ENCODE peak calls at places on chromosomes 12 and 14, in six cellular contexts. One of them, this sample, is unnamed.

GRCh38 chr12:91023326-91024004 is 18.7 kb upstream of the EPYC start:
- DNase-seq in stomach: no peak
- DNase-seq in hepatocyte: no peak
- DNase-seq in heart left ventricle: no peak
- DNase-seq in uterus: no peak
- DNase-seq in heart right ventricle: no peak
- DNase-seq in this sample: no peak

GRCh38 chr14:85576161-85576560 is 46.2 kb downstream of the FLRT2 start:
- DNase-seq in stomach: no peak
- DNase-seq in heart right ventricle: no peak
- DNase-seq in heart left ventricle: no peak
- DNase-seq in uterus: no peak
- DNase-seq in hepatocyte: no peak
- DNase-seq in this sample: no peak

GRCh38 chr12:59444932-59445331 is 150.9 kb upstream of the SLC16A7 start:
- DNase-seq in hepatocyte: no peak
- DNase-seq in heart right ventricle: no peak
- DNase-seq in heart left ventricle: no peak
- DNase-seq in stomach: no peak
- DNase-seq in uterus: no peak
- DNase-seq in this sample: no peak

GRCh38 chr12:21656931-21657335 is 709 bp downstream of the LDHB start:
- DNase-seq in stomach: peak
- DNase-seq in hepatocyte: peak
- DNase-seq in heart left ventricle: peak
- DNase-seq in heart right ventricle: no peak
- DNase-seq in uterus: peak
- DNase-seq in this sample: no peak

GRCh38 chr14:101591121-101591520 is 29.8 kb downstream of the DIO3 start:
- DNase-seq in heart left ventricle: no peak
- DNase-seq in stomach: peak
- DNase-seq in heart right ventricle: no peak
- DNase-seq in hepatocyte: no peak
- DNase-seq in uterus: no peak
- DNase-seq in this sample: no peak

GRCh38 chr14:50559990-50560928 is at the start of gene ATL1:
- DNase-seq in heart left ventricle: peak
- DNase-seq in hepatocyte: peak
- DNase-seq in stomach: peak
- DNase-seq in heart right ventricle: peak
- DNase-seq in uterus: peak
- DNase-seq in this sample: peak

GRCh38 chr14:105879867-105880561 is 353.6 kb downstream of the TMEM121 start:
- DNase-seq in heart left ventricle: peak
- DNase-seq in heart right ventricle: peak
- DNase-seq in hepatocyte: no peak
- DNase-seq in uterus: peak
- DNase-seq in stomach: peak
- DNase-seq in this sample: peak

GRCh38 chr12:27975222-27976136 is 2.9 kb upstream of the PTHLH start:
- DNase-seq in heart left ventricle: no peak
- DNase-seq in uterus: no peak
- DNase-seq in hepatocyte: peak
- DNase-seq in heart right ventricle: peak
- DNase-seq in stomach: no peak
- DNase-seq in this sample: no peak

GRCh38 chr14:100711493-100711892 is 15.2 kb upstream of the DLK1 start:
- DNase-seq in hepatocyte: no peak
- DNase-seq in uterus: no peak
- DNase-seq in stomach: no peak
- DNase-seq in heart left ventricle: no peak
- DNase-seq in heart right ventricle: peak
- DNase-seq in this sample: no peak

DNA sequence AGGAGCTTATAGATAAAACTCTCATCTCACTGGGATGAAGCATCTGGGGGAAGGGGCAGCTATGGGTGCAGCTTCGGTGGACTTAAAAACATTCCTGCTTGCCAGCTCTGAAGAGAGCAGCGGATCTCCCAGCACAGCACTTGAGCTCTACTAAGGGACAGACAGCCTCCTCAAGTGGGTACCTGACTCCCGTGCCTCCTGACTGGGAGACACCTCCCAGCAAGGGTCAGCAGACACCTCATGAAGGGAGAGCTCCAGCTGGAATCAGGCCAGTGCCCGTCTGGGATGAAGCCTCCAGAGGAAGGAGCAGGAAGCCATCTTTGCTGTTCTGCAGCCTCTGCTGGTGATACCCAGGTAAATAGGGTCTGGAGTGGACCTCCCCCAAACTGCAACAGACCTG is 345.2 kb upstream of the SYT1 start:
- DNase-seq in heart right ventricle: no peak
- DNase-seq in heart left ventricle: no peak
- DNase-seq in hepatocyte: no peak
- DNase-seq in uterus: no peak
- DNase-seq in stomach: no peak
- DNase-seq in this sample: no peak
- H3K27ac ChIP-seq in heart right ventricle: no peak
- H3K27ac ChIP-seq in heart left ventricle: no peak
- H3K27ac ChIP-seq in hepatocyte: no peak
- H3K27ac ChIP-seq in uterus: no peak
- H3K27ac ChIP-seq in stomach: no peak
- H3K27ac ChIP-seq in this sample: no peak

GRCh38 chr12:113246478-113247122 is 25.3 kb downstream of the TPCN1 start:
- DNase-seq in heart right ventricle: peak
- DNase-seq in heart left ventricle: no peak
- DNase-seq in hepatocyte: peak
- DNase-seq in uterus: no peak
- DNase-seq in stomach: peak
- DNase-seq in this sample: no peak

GRCh38 chr12:113248046-113248825 is 27.0 kb downstream of the TPCN1 start:
- DNase-seq in heart left ventricle: no peak
- DNase-seq in heart right ventricle: no peak
- DNase-seq in hepatocyte: no peak
- DNase-seq in uterus: no peak
- DNase-seq in stomach: no peak
- DNase-seq in this sample: no peak

GRCh38 chr12:113248842-113249435 is 27.7 kb downstream of the TPCN1 start:
- DNase-seq in heart right ventricle: no peak
- DNase-seq in uterus: no peak
- DNase-seq in stomach: no peak
- DNase-seq in heart left ventricle: no peak
- DNase-seq in hepatocyte: no peak
- DNase-seq in this sample: no peak

GRCh38 chr12:113249546-113249945 is 28.3 kb downstream of the TPCN1 start:
- DNase-seq in heart left ventricle: no peak
- DNase-seq in stomach: no peak
- DNase-seq in uterus: no peak
- DNase-seq in hepatocyte: no peak
- DNase-seq in heart right ventricle: no peak
- DNase-seq in this sample: no peak

DNA sequence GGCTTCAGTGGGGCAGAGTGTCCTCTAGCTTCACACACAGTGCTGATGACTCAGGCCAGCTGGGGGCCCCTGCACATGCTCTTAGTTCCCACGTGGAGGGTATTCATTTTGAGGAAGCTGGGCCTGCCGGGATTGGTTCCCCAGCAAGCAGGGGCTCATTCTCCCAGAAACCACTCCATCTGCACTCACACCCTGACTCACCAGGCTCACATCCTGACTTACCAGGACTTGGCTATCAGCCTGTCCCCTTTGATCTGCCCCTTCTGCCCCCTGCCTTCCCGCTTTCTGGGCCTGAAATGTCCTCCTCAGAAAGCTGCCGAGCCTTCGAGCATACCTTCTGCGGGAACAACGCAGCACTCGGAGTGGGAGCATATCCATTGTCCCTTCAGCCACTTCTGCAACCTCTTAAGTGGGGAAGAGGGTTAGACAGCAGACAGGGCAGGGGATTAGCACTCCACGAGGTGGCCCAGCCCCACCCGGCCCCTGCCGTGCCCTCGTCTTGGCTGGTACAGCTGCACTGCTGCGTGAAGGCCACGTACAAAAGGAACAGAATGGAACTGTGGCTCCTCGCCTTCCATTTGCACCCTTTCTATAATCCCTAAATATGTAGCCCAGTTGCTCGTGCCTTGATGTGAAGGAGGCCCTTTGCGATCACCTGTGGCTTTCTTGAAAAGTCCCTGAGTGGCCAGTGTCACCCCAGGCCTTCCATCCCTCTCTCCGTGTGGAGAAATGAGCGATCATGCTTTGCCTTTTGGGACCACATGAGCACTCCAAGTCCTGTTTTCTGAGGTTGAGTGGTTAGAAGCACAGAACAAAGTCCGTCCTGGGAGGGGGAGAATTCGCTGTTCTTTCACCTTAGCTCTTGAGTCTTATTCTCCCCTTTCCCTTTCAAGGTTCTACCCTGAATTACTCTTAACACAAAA is 26.1 kb downstream of the TPCN1 start:
- DNase-seq in stomach: no peak
- DNase-seq in heart left ventricle: no peak
- DNase-seq in hepatocyte: peak
- DNase-seq in uterus: no peak
- DNase-seq in heart right ventricle: peak
- DNase-seq in this sample: no peak
- H3K27ac ChIP-seq in stomach: peak
- H3K27ac ChIP-seq in heart left ventricle: peak
- H3K27ac ChIP-seq in hepatocyte: peak
- H3K27ac ChIP-seq in uterus: peak
- H3K27ac ChIP-seq in heart right ventricle: peak
- H3K27ac ChIP-seq in this sample: peak

DNA sequence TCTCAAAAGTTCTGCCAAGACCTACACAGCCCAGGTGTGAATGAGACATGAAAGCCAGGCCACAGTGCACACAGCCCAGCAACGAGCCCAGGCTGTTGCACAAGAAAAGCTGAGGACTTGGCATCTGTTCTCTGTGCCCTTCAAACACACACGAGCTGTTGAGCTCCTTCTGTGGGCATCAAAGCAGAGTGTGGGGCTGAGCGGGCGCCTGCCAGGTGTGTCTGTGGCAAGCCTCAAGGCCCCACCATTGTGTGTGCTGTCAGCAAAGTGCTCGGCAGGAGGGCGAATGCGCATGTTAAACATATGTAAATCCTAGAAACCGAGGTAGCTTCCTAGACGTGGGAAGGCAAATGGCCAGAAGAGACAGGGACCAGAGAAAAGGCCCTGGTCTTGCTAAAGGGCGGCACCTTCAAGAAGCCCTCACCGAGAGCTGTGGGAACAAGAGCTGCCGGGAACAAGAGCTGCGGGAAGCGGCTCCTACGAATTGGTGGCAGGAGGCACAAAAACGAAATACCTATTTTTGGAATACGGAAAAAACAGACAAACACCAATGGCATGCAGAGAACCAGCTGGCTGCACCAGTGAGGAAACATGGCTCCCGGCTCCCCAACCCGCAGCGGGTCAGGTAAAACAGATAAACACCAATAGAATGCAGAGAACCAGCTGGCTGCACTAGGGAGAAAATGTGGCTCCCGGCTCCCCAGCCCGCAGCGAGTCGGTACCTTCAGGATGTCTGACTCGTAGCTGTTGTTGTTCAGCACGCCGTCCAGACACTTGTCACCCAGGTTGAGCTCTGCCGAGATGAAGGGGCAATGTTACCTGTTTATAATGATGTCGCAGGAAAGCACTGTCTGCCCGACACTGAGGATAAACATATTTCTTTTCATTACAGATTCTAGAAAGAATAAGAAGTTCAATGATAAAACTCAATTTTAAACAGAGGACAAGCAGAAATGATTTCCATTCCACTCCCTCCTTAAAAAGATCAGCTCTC is 19.0 kb upstream of the GOLGA3 start:
- DNase-seq in stomach: no peak
- DNase-seq in uterus: no peak
- DNase-seq in heart right ventricle: no peak
- DNase-seq in hepatocyte: no peak
- DNase-seq in heart left ventricle: no peak
- DNase-seq in this sample: no peak
- H3K27ac ChIP-seq in stomach: no peak
- H3K27ac ChIP-seq in uterus: no peak
- H3K27ac ChIP-seq in heart right ventricle: no peak
- H3K27ac ChIP-seq in hepatocyte: no peak
- H3K27ac ChIP-seq in heart left ventricle: no peak
- H3K27ac ChIP-seq in this sample: no peak

GRCh38 chr14:34085695-34086094 is 134.8 kb upstream of the EGLN3 start:
- DNase-seq in stomach: no peak
- DNase-seq in uterus: no peak
- DNase-seq in heart left ventricle: no peak
- DNase-seq in hepatocyte: no peak
- DNase-seq in heart right ventricle: no peak
- DNase-seq in this sample: no peak

GRCh38 chr14:34088918-34089317 is 138.0 kb upstream of the EGLN3 start:
- DNase-seq in stomach: no peak
- DNase-seq in heart right ventricle: no peak
- DNase-seq in hepatocyte: no peak
- DNase-seq in uterus: no peak
- DNase-seq in heart left ventricle: no peak
- DNase-seq in this sample: no peak

GRCh38 chr14:34090451-34090850 is 139.6 kb upstream of the EGLN3 start:
- DNase-seq in heart left ventricle: no peak
- DNase-seq in heart right ventricle: no peak
- DNase-seq in stomach: no peak
- DNase-seq in uterus: no peak
- DNase-seq in hepatocyte: no peak
- DNase-seq in this sample: no peak

GRCh38 chr14:34086358-34086757 is 135.5 kb upstream of the EGLN3 start:
- DNase-seq in hepatocyte: no peak
- DNase-seq in heart right ventricle: no peak
- DNase-seq in stomach: no peak
- DNase-seq in heart left ventricle: no peak
- DNase-seq in uterus: no peak
- DNase-seq in this sample: no peak

GRCh38 chr14:34087556-34087955 is 136.7 kb upstream of the EGLN3 start:
- DNase-seq in hepatocyte: no peak
- DNase-seq in heart left ventricle: no peak
- DNase-seq in heart right ventricle: no peak
- DNase-seq in uterus: no peak
- DNase-seq in stomach: no peak
- DNase-seq in this sample: no peak
- H3K27ac ChIP-seq in hepatocyte: no peak
- H3K27ac ChIP-seq in heart left ventricle: no peak
- H3K27ac ChIP-seq in heart right ventricle: no peak
- H3K27ac ChIP-seq in uterus: no peak
- H3K27ac ChIP-seq in stomach: no peak
- H3K27ac ChIP-seq in this sample: no peak

GRCh38 chr12:26124491-26125450 is at the start of gene BHLHE41:
- DNase-seq in heart right ventricle: peak
- DNase-seq in heart left ventricle: peak
- DNase-seq in stomach: peak
- DNase-seq in hepatocyte: peak
- DNase-seq in uterus: peak
- DNase-seq in this sample: peak
- H3K27ac ChIP-seq in heart right ventricle: peak
- H3K27ac ChIP-seq in heart left ventricle: peak
- H3K27ac ChIP-seq in stomach: peak
- H3K27ac ChIP-seq in hepatocyte: peak
- H3K27ac ChIP-seq in uterus: peak
- H3K27ac ChIP-seq in this sample: peak